ENCODE peak calls at places on chromosomes 6 and 20, in ten cellular contexts. One of them, this sample, is unnamed.

GRCh38 chr6:28945360-28945759 is 21.6 kb upstream of the TRIM27 start:
- DNase-seq in stomach: no peak
- DNase-seq in spleen: no peak
- DNase-seq in heart left ventricle: no peak
- DNase-seq in upper lobe of left lung: no peak
- DNase-seq in GM12891: no peak
- DNase-seq in esophagus squamous epithelium: no peak
- DNase-seq in IMR-90: no peak
- DNase-seq in thyroid gland: no peak
- DNase-seq in H1: no peak
- DNase-seq in this sample: no peak

GRCh38 chr20:10218536-10219451 is at the start of gene SNAP25:
- DNase-seq in stomach: peak; percentile 41
- DNase-seq in spleen: no peak
- DNase-seq in heart left ventricle: peak; percentile 9
- DNase-seq in upper lobe of left lung: no peak
- DNase-seq in GM12891: peak; percentile 14
- DNase-seq in esophagus squamous epithelium: no peak
- DNase-seq in IMR-90: peak; percentile 90
- DNase-seq in thyroid gland: peak; percentile 50
- DNase-seq in H1: no peak
- DNase-seq in this sample: peak; percentile 57

GRCh38 chr6:62009445-62009844 is 276.6 kb downstream of the KHDRBS2 start:
- DNase-seq in stomach: no peak
- DNase-seq in spleen: peak; percentile 54
- DNase-seq in heart left ventricle: no peak
- DNase-seq in upper lobe of left lung: no peak
- DNase-seq in GM12891: no peak
- DNase-seq in esophagus squamous epithelium: no peak
- DNase-seq in IMR-90: no peak
- DNase-seq in thyroid gland: no peak
- DNase-seq in H1: no peak
- DNase-seq in this sample: no peak

GRCh38 chr20:40749985-40750506 is 61.0 kb upstream of the MAFB start:
- DNase-seq in stomach: no peak
- DNase-seq in spleen: no peak
- DNase-seq in heart left ventricle: no peak
- DNase-seq in upper lobe of left lung: no peak
- DNase-seq in GM12891: no peak
- DNase-seq in esophagus squamous epithelium: no peak
- DNase-seq in IMR-90: no peak
- DNase-seq in thyroid gland: no peak
- DNase-seq in H1: no peak
- DNase-seq in this sample: no peak

GRCh38 chr6:15246217-15247211 is 645 bp downstream of the JARID2 start:
- DNase-seq in stomach: no peak
- DNase-seq in spleen: peak; percentile 25
- DNase-seq in heart left ventricle: no peak
- DNase-seq in upper lobe of left lung: no peak
- DNase-seq in GM12891: no peak
- DNase-seq in esophagus squamous epithelium: no peak
- DNase-seq in IMR-90: peak; percentile 49
- DNase-seq in thyroid gland: no peak
- DNase-seq in H1: no peak
- DNase-seq in this sample: no peak

GRCh38 chr6:8177721-8178120 is 75.4 kb upstream of the EEF1E1 start:
- DNase-seq in stomach: no peak
- DNase-seq in spleen: no peak
- DNase-seq in heart left ventricle: no peak
- DNase-seq in upper lobe of left lung: no peak
- DNase-seq in GM12891: no peak
- DNase-seq in esophagus squamous epithelium: no peak
- DNase-seq in IMR-90: peak; percentile 48
- DNase-seq in thyroid gland: no peak
- DNase-seq in H1: no peak
- DNase-seq in this sample: no peak

GRCh38 chr6:163529605-163530004 is 115.1 kb downstream of the QKI start:
- DNase-seq in stomach: no peak
- DNase-seq in spleen: no peak
- DNase-seq in heart left ventricle: no peak
- DNase-seq in upper lobe of left lung: no peak
- DNase-seq in GM12891: no peak
- DNase-seq in esophagus squamous epithelium: no peak
- DNase-seq in IMR-90: peak; percentile 92
- DNase-seq in thyroid gland: no peak
- DNase-seq in H1: no peak
- DNase-seq in this sample: peak; percentile 0

GRCh38 chr20:55424968-55425367 is 580.4 kb downstream of the CBLN4 start:
- DNase-seq in stomach: no peak
- DNase-seq in spleen: no peak
- DNase-seq in heart left ventricle: peak; percentile 28
- DNase-seq in upper lobe of left lung: no peak
- DNase-seq in GM12891: no peak
- DNase-seq in esophagus squamous epithelium: no peak
- DNase-seq in IMR-90: no peak
- DNase-seq in thyroid gland: no peak
- DNase-seq in H1: no peak
- DNase-seq in this sample: no peak

GRCh38 chr6:16004934-16005673 is 123.8 kb upstream of the MYLIP start:
- DNase-seq in stomach: no peak
- DNase-seq in spleen: no peak
- DNase-seq in heart left ventricle: no peak
- DNase-seq in upper lobe of left lung: no peak
- DNase-seq in GM12891: no peak
- DNase-seq in esophagus squamous epithelium: no peak
- DNase-seq in IMR-90: no peak
- DNase-seq in thyroid gland: no peak
- DNase-seq in H1: no peak
- DNase-seq in this sample: no peak

GRCh38 chr6:149859368-149859767 is 4.8 kb downstream of the LRP11 start:
- DNase-seq in stomach: no peak
- DNase-seq in spleen: no peak
- DNase-seq in heart left ventricle: no peak
- DNase-seq in upper lobe of left lung: peak; percentile 38
- DNase-seq in GM12891: no peak
- DNase-seq in esophagus squamous epithelium: no peak
- DNase-seq in IMR-90: peak; percentile 96
- DNase-seq in thyroid gland: no peak
- DNase-seq in H1: no peak
- DNase-seq in this sample: no peak

GRCh38 chr6:45608252-45608911 is 230.6 kb upstream of the SUPT3H start:
- DNase-seq in stomach: no peak
- DNase-seq in spleen: no peak
- DNase-seq in heart left ventricle: no peak
- DNase-seq in upper lobe of left lung: no peak
- DNase-seq in GM12891: no peak
- DNase-seq in esophagus squamous epithelium: no peak
- DNase-seq in IMR-90: peak; percentile 15
- DNase-seq in thyroid gland: no peak
- DNase-seq in H1: no peak
- DNase-seq in this sample: no peak

GRCh38 chr20:32858189-32858588 is 534 bp upstream of the EFCAB8 start:
- DNase-seq in stomach: no peak
- DNase-seq in spleen: no peak
- DNase-seq in heart left ventricle: no peak
- DNase-seq in upper lobe of left lung: no peak
- DNase-seq in GM12891: no peak
- DNase-seq in esophagus squamous epithelium: no peak
- DNase-seq in IMR-90: no peak
- DNase-seq in thyroid gland: no peak
- DNase-seq in H1: no peak
- DNase-seq in this sample: no peak

GRCh38 chr20:62965363-62965771 is 12.9 kb downstream of the SLC17A9 start:
- DNase-seq in stomach: no peak
- DNase-seq in spleen: peak; percentile 67
- DNase-seq in heart left ventricle: no peak
- DNase-seq in upper lobe of left lung: no peak
- DNase-seq in GM12891: no peak
- DNase-seq in esophagus squamous epithelium: no peak
- DNase-seq in IMR-90: no peak
- DNase-seq in thyroid gland: no peak
- DNase-seq in H1: no peak
- DNase-seq in this sample: no peak

GRCh38 chr6:69887714-69888345 is 21.5 kb downstream of the COL19A1 start:
- DNase-seq in stomach: no peak
- DNase-seq in spleen: no peak
- DNase-seq in heart left ventricle: no peak
- DNase-seq in upper lobe of left lung: no peak
- DNase-seq in GM12891: no peak
- DNase-seq in esophagus squamous epithelium: no peak
- DNase-seq in IMR-90: no peak
- DNase-seq in thyroid gland: no peak
- DNase-seq in H1: no peak
- DNase-seq in this sample: no peak

GRCh38 chr20:16601019-16601418 is 27.8 kb upstream of the KIF16B start:
- DNase-seq in stomach: no peak
- DNase-seq in spleen: no peak
- DNase-seq in heart left ventricle: no peak
- DNase-seq in upper lobe of left lung: no peak
- DNase-seq in GM12891: no peak
- DNase-seq in esophagus squamous epithelium: no peak
- DNase-seq in IMR-90: no peak
- DNase-seq in thyroid gland: no peak
- DNase-seq in H1: no peak
- DNase-seq in this sample: no peak

GRCh38 chr6:169335301-169335700 is 81.7 kb upstream of the THBS2 start:
- DNase-seq in stomach: no peak
- DNase-seq in spleen: no peak
- DNase-seq in heart left ventricle: no peak
- DNase-seq in upper lobe of left lung: no peak
- DNase-seq in GM12891: no peak
- DNase-seq in esophagus squamous epithelium: no peak
- DNase-seq in IMR-90: no peak
- DNase-seq in thyroid gland: no peak
- DNase-seq in H1: no peak
- DNase-seq in this sample: no peak

GRCh38 chr20:33262658-33263065 is 20.4 kb upstream of the BPIFB1 start:
- DNase-seq in stomach: peak; percentile 67
- DNase-seq in spleen: no peak
- DNase-seq in heart left ventricle: no peak
- DNase-seq in upper lobe of left lung: peak; percentile 40
- DNase-seq in GM12891: no peak
- DNase-seq in esophagus squamous epithelium: no peak
- DNase-seq in IMR-90: peak; percentile 53
- DNase-seq in thyroid gland: peak; percentile 50
- DNase-seq in H1: peak; percentile 5
- DNase-seq in this sample: peak; percentile 60

GRCh38 chr20:34240698-34241615 is at the start of gene ASIP:
- DNase-seq in stomach: no peak
- DNase-seq in spleen: no peak
- DNase-seq in heart left ventricle: no peak
- DNase-seq in upper lobe of left lung: no peak
- DNase-seq in GM12891: no peak
- DNase-seq in esophagus squamous epithelium: no peak
- DNase-seq in IMR-90: no peak
- DNase-seq in thyroid gland: no peak
- DNase-seq in H1: no peak
- DNase-seq in this sample: no peak

GRCh38 chr6:161744211-161745067 is 470.6 kb upstream of the AGPAT4 start:
- DNase-seq in stomach: no peak
- DNase-seq in spleen: no peak
- DNase-seq in heart left ventricle: no peak
- DNase-seq in upper lobe of left lung: no peak
- DNase-seq in GM12891: no peak
- DNase-seq in esophagus squamous epithelium: no peak
- DNase-seq in IMR-90: no peak
- DNase-seq in thyroid gland: no peak
- DNase-seq in H1: no peak
- DNase-seq in this sample: no peak

GRCh38 chr20:42721923-42722322 is 467.8 kb downstream of the PTPRT start:
- DNase-seq in stomach: no peak
- DNase-seq in spleen: no peak
- DNase-seq in heart left ventricle: no peak
- DNase-seq in upper lobe of left lung: no peak
- DNase-seq in GM12891: no peak
- DNase-seq in esophagus squamous epithelium: no peak
- DNase-seq in IMR-90: no peak
- DNase-seq in thyroid gland: no peak
- DNase-seq in H1: no peak
- DNase-seq in this sample: no peak

GRCh38 chr6:56156643-56157042 is 90.7 kb downstream of the COL21A1 start:
- DNase-seq in stomach: no peak
- DNase-seq in spleen: no peak
- DNase-seq in heart left ventricle: no peak
- DNase-seq in upper lobe of left lung: no peak
- DNase-seq in GM12891: no peak
- DNase-seq in esophagus squamous epithelium: no peak
- DNase-seq in IMR-90: peak; percentile 40
- DNase-seq in thyroid gland: no peak
- DNase-seq in H1: no peak
- DNase-seq in this sample: peak; percentile 21

GRCh38 chr6:128150376-128150775 is 249.5 kb upstream of the THEMIS start:
- DNase-seq in stomach: no peak
- DNase-seq in spleen: no peak
- DNase-seq in heart left ventricle: no peak
- DNase-seq in upper lobe of left lung: no peak
- DNase-seq in GM12891: no peak
- DNase-seq in esophagus squamous epithelium: no peak
- DNase-seq in IMR-90: no peak
- DNase-seq in thyroid gland: no peak
- DNase-seq in H1: no peak
- DNase-seq in this sample: no peak
- TF ChIP-seq POLR2A in stomach: no peak
- TF ChIP-seq POLR2A in spleen: no peak
- TF ChIP-seq POLR2A in heart left ventricle: no peak
- TF ChIP-seq POLR2A in upper lobe of left lung: no peak
- TF ChIP-seq POLR2A in GM12891: no peak
- TF ChIP-seq POLR2A in esophagus squamous epithelium: no peak
- TF ChIP-seq POLR2A in IMR-90: no peak
- TF ChIP-seq POLR2A in thyroid gland: no peak
- TF ChIP-seq POLR2A in H1: no peak
- TF ChIP-seq POLR2A in this sample: no peak

GRCh38 chr20:57709823-57710799 is at the start of gene PMEPA1:
- DNase-seq in stomach: peak; percentile 94
- DNase-seq in spleen: peak; percentile 95
- DNase-seq in heart left ventricle: peak; percentile 96
- DNase-seq in upper lobe of left lung: peak; percentile 95
- DNase-seq in GM12891: peak; percentile 91
- DNase-seq in esophagus squamous epithelium: peak; percentile 53
- DNase-seq in IMR-90: peak; percentile 95
- DNase-seq in thyroid gland: peak; percentile 95
- DNase-seq in H1: peak; percentile 84
- DNase-seq in this sample: peak; percentile 93
- TF ChIP-seq POLR2A in stomach: no peak
- TF ChIP-seq POLR2A in spleen: no peak
- TF ChIP-seq POLR2A in heart left ventricle: peak; percentile 3
- TF ChIP-seq POLR2A in upper lobe of left lung: peak; percentile 57
- TF ChIP-seq POLR2A in GM12891: no peak
- TF ChIP-seq POLR2A in esophagus squamous epithelium: peak; percentile 87
- TF ChIP-seq POLR2A in IMR-90: peak; percentile 77
- TF ChIP-seq POLR2A in thyroid gland: peak; percentile 96
- TF ChIP-seq POLR2A in H1: no peak
- TF ChIP-seq POLR2A in this sample: peak; percentile 77

GRCh38 chr20:3846740-3847418 is at the start of gene MAVS:
- DNase-seq in stomach: peak; percentile 92
- DNase-seq in spleen: peak; percentile 96
- DNase-seq in heart left ventricle: peak; percentile 92
- DNase-seq in upper lobe of left lung: peak; percentile 91
- DNase-seq in GM12891: peak; percentile 96
- DNase-seq in esophagus squamous epithelium: peak; percentile 22
- DNase-seq in IMR-90: peak; percentile 70
- DNase-seq in thyroid gland: peak; percentile 92
- DNase-seq in H1: peak; percentile 51
- DNase-seq in this sample: peak; percentile 81
- TF ChIP-seq POLR2A in stomach: no peak
- TF ChIP-seq POLR2A in spleen: no peak
- TF ChIP-seq POLR2A in heart left ventricle: peak; percentile 63
- TF ChIP-seq POLR2A in upper lobe of left lung: peak; percentile 85
- TF ChIP-seq POLR2A in GM12891: peak; percentile 79
- TF ChIP-seq POLR2A in esophagus squamous epithelium: peak; percentile 78
- TF ChIP-seq POLR2A in IMR-90: peak; percentile 82
- TF ChIP-seq POLR2A in thyroid gland: peak; percentile 89
- TF ChIP-seq POLR2A in H1: no peak
- TF ChIP-seq POLR2A in this sample: peak; percentile 62

GRCh38 chr6:26240157-26240980 is 124.6 kb upstream of the BTN3A2 start:
- DNase-seq in stomach: peak; percentile 35
- DNase-seq in spleen: peak; percentile 91
- DNase-seq in heart left ventricle: peak; percentile 81
- DNase-seq in upper lobe of left lung: peak; percentile 74
- DNase-seq in GM12891: no peak
- DNase-seq in esophagus squamous epithelium: no peak
- DNase-seq in IMR-90: peak; percentile 93
- DNase-seq in thyroid gland: peak; percentile 70
- DNase-seq in H1: no peak
- DNase-seq in this sample: no peak
- TF ChIP-seq POLR2A in stomach: no peak
- TF ChIP-seq POLR2A in spleen: peak; percentile 76
- TF ChIP-seq POLR2A in heart left ventricle: no peak
- TF ChIP-seq POLR2A in upper lobe of left lung: peak; percentile 80
- TF ChIP-seq POLR2A in GM12891: peak; percentile 94
- TF ChIP-seq POLR2A in esophagus squamous epithelium: peak; percentile 87
- TF ChIP-seq POLR2A in IMR-90: peak; percentile 94
- TF ChIP-seq POLR2A in thyroid gland: peak; percentile 74
- TF ChIP-seq POLR2A in H1: peak; percentile 100
- TF ChIP-seq POLR2A in this sample: no peak